ENCODE peak calls at places on chromosomes 3 and 15, in five cellular contexts. One of them, this sample, is unnamed.
A peak's percentile ranks its signal among the peaks of the same experiment; 100 is the strongest.

GRCh38 chr3:152320201-152320617 is 51.5 kb downstream of the MBNL1 start:
- DNase-seq in naive thymus-derived CD4-positive, alpha-beta T cell: no peak
- DNase-seq in IMR-90: peak; percentile 59
- DNase-seq in suprapubic skin: no peak
- DNase-seq in A673: peak; percentile 75
- DNase-seq in this sample: no peak

GRCh38 chr3:32820971-32821685 is 3.3 kb downstream of the TRIM71 start:
- DNase-seq in IMR-90: no peak
- DNase-seq in naive thymus-derived CD4-positive, alpha-beta T cell: no peak
- DNase-seq in suprapubic skin: no peak
- DNase-seq in A673: no peak
- DNase-seq in this sample: no peak

GRCh38 chr3:98056035-98056434 is 20.9 kb upstream of the GABRR3 start:
- DNase-seq in naive thymus-derived CD4-positive, alpha-beta T cell: no peak
- DNase-seq in suprapubic skin: no peak
- DNase-seq in A673: no peak
- DNase-seq in IMR-90: no peak
- DNase-seq in this sample: no peak

GRCh38 chr15:50162988-50163718 is 18.8 kb upstream of the SLC27A2 start:
- DNase-seq in suprapubic skin: no peak
- DNase-seq in naive thymus-derived CD4-positive, alpha-beta T cell: no peak
- DNase-seq in IMR-90: no peak
- DNase-seq in A673: no peak
- DNase-seq in this sample: no peak

GRCh38 chr3:168073842-168074311 is 21.8 kb downstream of the GOLIM4 start:
- DNase-seq in suprapubic skin: no peak
- DNase-seq in A673: no peak
- DNase-seq in naive thymus-derived CD4-positive, alpha-beta T cell: no peak
- DNase-seq in IMR-90: no peak
- DNase-seq in this sample: no peak

GRCh38 chr15:65032823-65033537 is 3.5 kb upstream of the MTFMT start:
- DNase-seq in IMR-90: peak; percentile 61
- DNase-seq in naive thymus-derived CD4-positive, alpha-beta T cell: no peak
- DNase-seq in suprapubic skin: no peak
- DNase-seq in A673: peak; percentile 80
- DNase-seq in this sample: no peak

GRCh38 chr3:52367891-52368880 is 52.1 kb downstream of the DNAH1 start:
- DNase-seq in naive thymus-derived CD4-positive, alpha-beta T cell: no peak
- DNase-seq in IMR-90: no peak
- DNase-seq in suprapubic skin: no peak
- DNase-seq in A673: no peak
- DNase-seq in this sample: no peak

GRCh38 chr15:95018888-95019545 is 787.7 kb downstream of the MCTP2 start:
- DNase-seq in A673: no peak
- DNase-seq in naive thymus-derived CD4-positive, alpha-beta T cell: no peak
- DNase-seq in suprapubic skin: no peak
- DNase-seq in IMR-90: peak; percentile 83
- DNase-seq in this sample: peak; percentile 67

GRCh38 chr15:90000175-90000923 is 775 bp upstream of the ZNF710 start:
- DNase-seq in IMR-90: peak; percentile 15
- DNase-seq in suprapubic skin: no peak
- DNase-seq in A673: peak; percentile 46
- DNase-seq in naive thymus-derived CD4-positive, alpha-beta T cell: no peak
- DNase-seq in this sample: no peak

GRCh38 chr15:101296418-101297405 is 1.7 kb upstream of the SNRPA1 start:
- DNase-seq in A673: no peak
- DNase-seq in IMR-90: peak; percentile 29
- DNase-seq in naive thymus-derived CD4-positive, alpha-beta T cell: no peak
- DNase-seq in suprapubic skin: no peak
- DNase-seq in this sample: peak; percentile 34

GRCh38 chr3:8554725-8555621 is 53.4 kb downstream of the LMCD1 start:
- DNase-seq in suprapubic skin: peak; percentile 86
- DNase-seq in A673: peak; percentile 9
- DNase-seq in naive thymus-derived CD4-positive, alpha-beta T cell: no peak
- DNase-seq in IMR-90: peak; percentile 87
- DNase-seq in this sample: no peak

GRCh38 chr3:129699199-129699598 is 92.7 kb upstream of the PLXND1 start:
- DNase-seq in A673: peak; percentile 56
- DNase-seq in suprapubic skin: no peak
- DNase-seq in naive thymus-derived CD4-positive, alpha-beta T cell: no peak
- DNase-seq in IMR-90: no peak
- DNase-seq in this sample: no peak

GRCh38 chr3:63400259-63400860 is 122.3 kb downstream of the SYNPR start:
- DNase-seq in A673: no peak
- DNase-seq in naive thymus-derived CD4-positive, alpha-beta T cell: no peak
- DNase-seq in IMR-90: no peak
- DNase-seq in suprapubic skin: no peak
- DNase-seq in this sample: no peak

GRCh38 chr15:92903588-92903955 is 3.4 kb downstream of the CHD2 start:
- DNase-seq in A673: no peak
- DNase-seq in naive thymus-derived CD4-positive, alpha-beta T cell: no peak
- DNase-seq in IMR-90: no peak
- DNase-seq in suprapubic skin: no peak
- DNase-seq in this sample: no peak

GRCh38 chr15:36502509-36502908 is 76.9 kb upstream of the CDIN1 start:
- DNase-seq in naive thymus-derived CD4-positive, alpha-beta T cell: no peak
- DNase-seq in IMR-90: no peak
- DNase-seq in suprapubic skin: no peak
- DNase-seq in A673: no peak
- DNase-seq in this sample: no peak

GRCh38 chr3:158801200-158801599 is 654 bp upstream of the MFSD1 start:
- DNase-seq in suprapubic skin: no peak
- DNase-seq in A673: no peak
- DNase-seq in naive thymus-derived CD4-positive, alpha-beta T cell: no peak
- DNase-seq in IMR-90: no peak
- DNase-seq in this sample: no peak

GRCh38 chr3:19539488-19540395 is 391.4 kb downstream of the KCNH8 start:
- DNase-seq in suprapubic skin: no peak
- DNase-seq in naive thymus-derived CD4-positive, alpha-beta T cell: no peak
- DNase-seq in IMR-90: no peak
- DNase-seq in A673: no peak
- DNase-seq in this sample: no peak

GRCh38 chr15:100224206-100225185 is 117.3 kb downstream of the ADAMTS17 start:
- DNase-seq in naive thymus-derived CD4-positive, alpha-beta T cell: no peak
- DNase-seq in A673: no peak
- DNase-seq in IMR-90: no peak
- DNase-seq in suprapubic skin: no peak
- DNase-seq in this sample: peak; percentile 90

GRCh38 chr15:100220058-100220728 is 121.6 kb downstream of the ADAMTS17 start:
- DNase-seq in IMR-90: no peak
- DNase-seq in suprapubic skin: no peak
- DNase-seq in naive thymus-derived CD4-positive, alpha-beta T cell: no peak
- DNase-seq in A673: no peak
- DNase-seq in this sample: no peak

GRCh38 chr15:100222349-100222715 is 119.4 kb downstream of the ADAMTS17 start:
- DNase-seq in IMR-90: no peak
- DNase-seq in naive thymus-derived CD4-positive, alpha-beta T cell: no peak
- DNase-seq in A673: no peak
- DNase-seq in suprapubic skin: no peak
- DNase-seq in this sample: no peak

GRCh38 chr15:100218411-100218810 is 123.4 kb downstream of the ADAMTS17 start:
- DNase-seq in suprapubic skin: no peak
- DNase-seq in IMR-90: no peak
- DNase-seq in A673: no peak
- DNase-seq in naive thymus-derived CD4-positive, alpha-beta T cell: no peak
- DNase-seq in this sample: no peak

GRCh38 chr15:100221461-100222348 is 120.1 kb downstream of the ADAMTS17 start:
- DNase-seq in A673: no peak
- DNase-seq in suprapubic skin: no peak
- DNase-seq in naive thymus-derived CD4-positive, alpha-beta T cell: no peak
- DNase-seq in IMR-90: no peak
- DNase-seq in this sample: no peak
- H3K27ac ChIP-seq in A673: no peak overlapping the region
- H3K27ac ChIP-seq in suprapubic skin: peak overlapping the region; percentile 22
- H3K27ac ChIP-seq in naive thymus-derived CD4-positive, alpha-beta T cell: no peak overlapping the region
- H3K27ac ChIP-seq in IMR-90: no peak overlapping the region
- H3K27ac ChIP-seq in this sample: no peak overlapping the region

GRCh38 chr3:10007126-10007782 is 19.0 kb upstream of the FANCD2 start:
- DNase-seq in IMR-90: no peak
- DNase-seq in suprapubic skin: no peak
- DNase-seq in A673: no peak
- DNase-seq in naive thymus-derived CD4-positive, alpha-beta T cell: no peak
- DNase-seq in this sample: no peak
- H3K27ac ChIP-seq in IMR-90: no peak overlapping the region
- H3K27ac ChIP-seq in suprapubic skin: no peak overlapping the region
- H3K27ac ChIP-seq in A673: no peak overlapping the region
- H3K27ac ChIP-seq in naive thymus-derived CD4-positive, alpha-beta T cell: no peak overlapping the region
- H3K27ac ChIP-seq in this sample: no peak overlapping the region

GRCh38 chr15:85745525-85745924 is 49.2 kb downstream of the KLHL25 start:
- DNase-seq in naive thymus-derived CD4-positive, alpha-beta T cell: no peak
- DNase-seq in A673: no peak
- DNase-seq in IMR-90: no peak
- DNase-seq in suprapubic skin: no peak
- DNase-seq in this sample: no peak
- H3K27ac ChIP-seq in naive thymus-derived CD4-positive, alpha-beta T cell: no peak overlapping the region
- H3K27ac ChIP-seq in A673: no peak overlapping the region
- H3K27ac ChIP-seq in IMR-90: no peak overlapping the region
- H3K27ac ChIP-seq in suprapubic skin: no peak overlapping the region
- H3K27ac ChIP-seq in this sample: no peak overlapping the region

GRCh38 chr15:26082069-26082832 is 219.1 kb upstream of the ATP10A start:
- DNase-seq in naive thymus-derived CD4-positive, alpha-beta T cell: peak; percentile 94
- DNase-seq in suprapubic skin: peak; percentile 97
- DNase-seq in A673: peak; percentile 85
- DNase-seq in IMR-90: peak; percentile 93
- DNase-seq in this sample: peak; percentile 72
- H3K27ac ChIP-seq in naive thymus-derived CD4-positive, alpha-beta T cell: peak overlapping the region; percentile 78
- H3K27ac ChIP-seq in suprapubic skin: peak overlapping the region; percentile 89
- H3K27ac ChIP-seq in A673: peak overlapping the region; percentile 67
- H3K27ac ChIP-seq in IMR-90: peak overlapping the region; percentile 62
- H3K27ac ChIP-seq in this sample: peak overlapping the region; percentile 59

GRCh38 chr15:67925182-67925581 is 85.3 kb upstream of the RNU6-1 start:
- DNase-seq in naive thymus-derived CD4-positive, alpha-beta T cell: no peak
- DNase-seq in suprapubic skin: no peak
- DNase-seq in IMR-90: no peak
- DNase-seq in A673: no peak
- DNase-seq in this sample: no peak
- H3K27ac ChIP-seq in naive thymus-derived CD4-positive, alpha-beta T cell: no peak overlapping the region
- H3K27ac ChIP-seq in suprapubic skin: no peak overlapping the region
- H3K27ac ChIP-seq in IMR-90: no peak overlapping the region
- H3K27ac ChIP-seq in A673: no peak overlapping the region
- H3K27ac ChIP-seq in this sample: no peak overlapping the region

DNA sequence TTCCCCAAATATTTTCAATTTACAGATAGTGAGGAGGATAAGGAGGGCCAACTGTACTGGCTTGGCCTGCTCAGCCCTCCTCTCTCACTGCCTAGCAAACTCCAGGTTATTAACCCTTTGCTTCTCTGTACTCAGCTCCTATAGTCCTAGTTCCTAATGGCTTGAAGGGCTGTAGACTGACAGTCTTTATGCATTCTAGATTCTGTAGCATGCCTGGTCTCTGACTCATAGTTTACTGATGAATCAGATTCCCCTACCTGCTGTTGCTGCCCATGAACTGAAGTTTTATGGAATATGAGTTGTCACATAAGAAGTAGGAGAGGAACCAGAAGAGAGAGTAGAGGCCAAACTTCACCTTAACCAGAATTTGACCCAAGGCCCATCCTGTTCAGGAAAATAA is 27.1 kb upstream of the MAP3K13 start:
- DNase-seq in IMR-90: peak; percentile 72
- DNase-seq in suprapubic skin: no peak
- DNase-seq in naive thymus-derived CD4-positive, alpha-beta T cell: no peak
- DNase-seq in A673: peak; percentile 22
- DNase-seq in this sample: peak; percentile 86
- H3K27ac ChIP-seq in IMR-90: no peak overlapping the region
- H3K27ac ChIP-seq in suprapubic skin: no peak overlapping the region
- H3K27ac ChIP-seq in naive thymus-derived CD4-positive, alpha-beta T cell: no peak overlapping the region
- H3K27ac ChIP-seq in A673: no peak overlapping the region
- H3K27ac ChIP-seq in this sample: peak overlapping the region; percentile 76

GRCh38 chr3:172100482-172100881 is 61.1 kb downstream of the FNDC3B start:
- DNase-seq in suprapubic skin: no peak
- DNase-seq in naive thymus-derived CD4-positive, alpha-beta T cell: no peak
- DNase-seq in IMR-90: no peak
- DNase-seq in A673: no peak
- DNase-seq in this sample: no peak

GRCh38 chr3:172097585-172097984 is 58.2 kb downstream of the FNDC3B start:
- DNase-seq in A673: no peak
- DNase-seq in naive thymus-derived CD4-positive, alpha-beta T cell: no peak
- DNase-seq in suprapubic skin: no peak
- DNase-seq in IMR-90: no peak
- DNase-seq in this sample: no peak

GRCh38 chr3:172096881-172097420 is 57.6 kb downstream of the FNDC3B start:
- DNase-seq in suprapubic skin: no peak
- DNase-seq in IMR-90: peak; percentile 75
- DNase-seq in naive thymus-derived CD4-positive, alpha-beta T cell: no peak
- DNase-seq in A673: peak; percentile 60
- DNase-seq in this sample: peak; percentile 44

GRCh38 chr3:172099495-172099808 is 60.1 kb downstream of the FNDC3B start:
- DNase-seq in suprapubic skin: no peak
- DNase-seq in IMR-90: no peak
- DNase-seq in naive thymus-derived CD4-positive, alpha-beta T cell: no peak
- DNase-seq in A673: no peak
- DNase-seq in this sample: no peak

GRCh38 chr3:172098698-172099494 is 59.5 kb downstream of the FNDC3B start:
- DNase-seq in naive thymus-derived CD4-positive, alpha-beta T cell: no peak
- DNase-seq in suprapubic skin: no peak
- DNase-seq in IMR-90: no peak
- DNase-seq in A673: no peak
- DNase-seq in this sample: no peak
- H3K27ac ChIP-seq in naive thymus-derived CD4-positive, alpha-beta T cell: no peak overlapping the region
- H3K27ac ChIP-seq in suprapubic skin: no peak overlapping the region
- H3K27ac ChIP-seq in IMR-90: peak overlapping the region; percentile 28
- H3K27ac ChIP-seq in A673: no peak overlapping the region
- H3K27ac ChIP-seq in this sample: no peak overlapping the region